ENCODE peak calls at places on chromosomes 11 and 22, in six cellular contexts. W is HCEC 1CT, J is DMS153, A is mesendoderm, N is HS-5, I is kidney epithelial cell. B is an unnamed sample.
A peak's percentile ranks its signal among the peaks of the same experiment; 100 is the strongest.

GRCh38 chr11:46363031-46363407 is 15.8 kb downstream of the DGKZ start:
- DNase-seq in W (no peak), A (peak; percentile 84), J (no peak), N (no peak), I (peak; percentile 55), B (no peak)

GRCh38 chr11:108596701-108597100 is 3.1 kb upstream of the EXPH5 start:
- DNase-seq in J (no peak), N (no peak), I (no peak), W (no peak), A (no peak), B (no peak)

GRCh38 chr11:21894492-21894891 is 298.4 kb upstream of the ANO5 start:
- DNase-seq in J (no peak), N (no peak), A (no peak), I (no peak), W (no peak), B (no peak)

GRCh38 chr11:47389577-47390072 is 11.3 kb upstream of the SPI1 start:
- DNase-seq in N (no peak), W (no peak), A (no peak), J (no peak), I (no peak), B (no peak)

GRCh38 chr11:86692317-86692716 is 19.9 kb upstream of the ME3 start:
- DNase-seq in I (no peak), N (no peak), A (no peak), J (no peak), W (peak; percentile 46), B (no peak)

GRCh38 chr22:48474881-48475280 is 1352.8 kb downstream of the BRD1 start:
- DNase-seq in I (no peak), A (no peak), J (no peak), N (no peak), W (no peak), B (no peak)

GRCh38 chr22:37077802-37078448 is 26.4 kb downstream of the KCTD17 start:
- DNase-seq in I (no peak), A (peak; percentile 55), W (peak; percentile 30), J (peak; percentile 30), N (no peak), B (peak; percentile 77)

GRCh38 chr11:96264364-96264763 is 78.6 kb downstream of the MAML2 start:
- DNase-seq in N (no peak), J (no peak), W (no peak), I (no peak), A (no peak), B (no peak)

GRCh38 chr11:14861680-14862079 is 30.4 kb downstream of the CYP2R1 start:
- DNase-seq in I (no peak), J (no peak), N (no peak), A (no peak), W (no peak), B (no peak)

GRCh38 chr22:39489094-39490068 is 12.7 kb upstream of the MIEF1 start:
- DNase-seq in W (no peak), N (no peak), J (no peak), A (no peak), I (no peak), B (no peak)

GRCh38 chr11:17579451-17579850 is 32.4 kb downstream of the OTOG start:
- DNase-seq in W (no peak), J (no peak), A (no peak), N (no peak), I (no peak), B (no peak)

GRCh38 chr22:50224071-50224470 is 20.8 kb downstream of the TUBGCP6 start:
- DNase-seq in A (no peak), W (no peak), I (no peak), J (no peak), N (no peak), B (no peak)

GRCh38 chr11:78557236-78557635 is 17.4 kb downstream of the NARS2 start:
- DNase-seq in J (no peak), N (no peak), A (no peak), W (no peak), I (no peak), B (no peak)

GRCh38 chr11:130118636-130119387 is 40.8 kb upstream of the ST14 start:
- DNase-seq in I (no peak), N (no peak), J (no peak), A (no peak), W (no peak), B (peak; percentile 74)

GRCh38 chr11:77395460-77396175 is 78.3 kb downstream of the PAK1 start:
- DNase-seq in A (no peak), N (no peak), I (no peak), J (no peak), W (no peak), B (no peak)

GRCh38 chr22:36182871-36183270 is 18.7 kb downstream of the APOL4 start:
- DNase-seq in J (no peak), W (no peak), I (no peak), A (no peak), N (no peak), B (no peak)

GRCh38 chr22:25700996-25701815 is 40.8 kb upstream of the MYO18B start:
- DNase-seq in I (no peak), W (no peak), A (no peak), J (no peak), N (no peak), B (peak; percentile 9)

GRCh38 chr11:74255741-74256369 is 55.6 kb downstream of the P4HA3 start:
- DNase-seq in I (no peak), W (peak; percentile 53), J (no peak), N (peak; percentile 33), A (peak; percentile 57), B (peak; percentile 58)

GRCh38 chr11:100098560-100098959 is 588.5 kb upstream of the ARHGAP42 start:
- DNase-seq in N (peak; percentile 10), J (no peak), A (no peak), I (no peak), W (no peak), B (no peak)

GRCh38 chr11:114725623-114726022 is 47.3 kb downstream of the NXPE2 start:
- DNase-seq in W (no peak), A (no peak), I (no peak), N (no peak), J (no peak), B (no peak)

GRCh38 chr22:40525250-40525884 is 111.2 kb downstream of the MRTFA start:
- DNase-seq in J (no peak), A (peak; percentile 61), I (no peak), N (no peak), W (peak; percentile 45), B (peak; percentile 73)

GRCh38 chr11:74871037-74871436 is 77.9 kb downstream of the XRRA1 start:
- DNase-seq in I (no peak), A (peak; percentile 23), N (no peak), J (no peak), W (no peak), B (no peak)

GRCh38 chr11:783581-784015 is 6.3 kb downstream of the CEND1 start:
- DNase-seq in J (peak; percentile 54), N (no peak), A (peak; percentile 94), W (peak; percentile 43), I (no peak), B (no peak)

GRCh38 chr11:1749787-1750351 is 526 bp downstream of the IFITM10 start:
- DNase-seq in A (no peak), I (no peak), N (peak; percentile 56), J (peak; percentile 43), W (no peak), B (no peak)

GRCh38 chr11:57390535-57390934 is at the start of gene PRG2:
- DNase-seq in A (peak; percentile 6), W (no peak), N (no peak), J (no peak), I (no peak), B (no peak)

GRCh38 chr11:86176165-86176884 is 68.2 kb upstream of the EED start:
- DNase-seq in J (no peak), A (no peak), W (no peak), N (no peak), I (no peak), B (no peak)

GRCh38 chr22:43289976-43290663 is 53.1 kb downstream of the SCUBE1 start:
- DNase-seq in J (no peak), W (no peak), N (no peak), A (no peak), I (no peak), B (no peak)

GRCh38 chr11:108221401-108221800 is 1.0 kb downstream of the NPAT start:
- DNase-seq in I (no peak), N (no peak), A (no peak), J (no peak), W (peak; percentile 16), B (no peak)

GRCh38 chr11:122784325-122785155 is 53.8 kb upstream of the CRTAM start:
- DNase-seq in I (no peak), A (peak; percentile 44), J (no peak), W (peak; percentile 94), N (peak; percentile 83), B (no peak)

GRCh38 chr22:30077279-30077678 is 3.0 kb upstream of the HORMAD2 start:
- DNase-seq in W (no peak), I (no peak), N (no peak), A (no peak), J (no peak), B (no peak)

GRCh38 chr11:106077609-106078517 is at the start of gene AASDHPPT:
- DNase-seq in I (no peak), A (no peak), N (peak; percentile 16), J (no peak), W (peak; percentile 47), B (peak; percentile 11)

GRCh38 chr11:120057595-120058581 is 80.0 kb downstream of the TRIM29 start:
- DNase-seq in J (peak; percentile 4), A (peak; percentile 70), W (no peak), I (no peak), N (no peak), B (no peak)

GRCh38 chr11:92596596-92597317 is 372.1 kb downstream of the FAT3 start:
- DNase-seq in J (no peak), I (peak; percentile 19), A (no peak), W (no peak), N (peak; percentile 15), B (no peak)

GRCh38 chr11:3853935-3854659 is 1.4 kb upstream of the STIM1 start:
- DNase-seq in I (no peak), A (no peak), J (peak; percentile 26), N (no peak), W (no peak), B (peak; percentile 82)

GRCh38 chr11:46723359-46723680 is 4.3 kb downstream of the F2 start:
- DNase-seq in W (no peak), A (no peak), N (no peak), J (no peak), I (no peak), B (no peak)

GRCh38 chr11:45178890-45179663 is 32.6 kb downstream of the PRDM11 start:
- DNase-seq in W (no peak), J (peak; percentile 10), I (no peak), N (no peak), A (peak; percentile 25), B (no peak)

GRCh38 chr22:19892249-19892879 is 37.7 kb upstream of the GNB1L start:
- DNase-seq in W (peak; percentile 31), I (no peak), J (no peak), A (no peak), N (no peak), B (peak; percentile 85)

GRCh38 chr11:120722539-120722938 is 211.0 kb downstream of the GRIK4 start:
- DNase-seq in A (peak; percentile 25), W (no peak), I (no peak), N (no peak), J (no peak), B (no peak)

B was measured in DND-41.